ENCODE peak calls at places on chromosomes 6 and 20, in four cellular contexts. R, M, Z and T are unnamed samples.

GRCh38 chr20:58481541-58482021 is 33.6 kb downstream of the APCDD1L start:
- DNase-seq in Z (no peak), R (peak; percentile 42), M (peak; percentile 84), T (peak; percentile 91)

GRCh38 chr20:62516345-62516744 is 40.5 kb upstream of the GATA5 start:
- DNase-seq in Z (no peak), R (peak; percentile 57), M (peak; percentile 78), T (peak; percentile 52)

GRCh38 chr6:54491431-54491830 is 183.2 kb downstream of the TINAG start:
- DNase-seq in Z (no peak), M (no peak), R (no peak), T (no peak)

GRCh38 chr20:37992802-37993538 is 40.3 kb downstream of the TTI1 start:
- DNase-seq in Z (no peak), R (peak; percentile 55), M (peak; percentile 78), T (peak; percentile 46)

GRCh38 chr20:17499041-17499440 is 32.1 kb downstream of the BFSP1 start:
- DNase-seq in R (no peak), M (no peak), Z (no peak), T (no peak)

GRCh38 chr20:36267605-36268500 is 31.6 kb downstream of the AAR2 start:
- DNase-seq in M (no peak), R (no peak), Z (no peak), T (no peak)

GRCh38 chr6:163460307-163460782 is 45.8 kb downstream of the QKI start:
- DNase-seq in R (no peak), M (no peak), Z (peak; percentile 57), T (no peak)

GRCh38 chr6:153957409-153957808 is 81.6 kb upstream of the OPRM1 start:
- DNase-seq in R (no peak), Z (no peak), M (no peak), T (no peak)

GRCh38 chr20:42779216-42779615 is 410.5 kb downstream of the PTPRT start:
- DNase-seq in R (no peak), M (peak; percentile 11), Z (no peak), T (no peak)

GRCh38 chr6:144931172-144932035 is 646.3 kb downstream of the UTRN start:
- DNase-seq in M (no peak), Z (no peak), R (peak; percentile 27), T (peak; percentile 78)

GRCh38 chr6:124984668-124985338 is 22.6 kb downstream of the RNF217 start:
- DNase-seq in Z (no peak), R (no peak), M (no peak), T (no peak)

GRCh38 chr6:157774153-157775135 is 48.6 kb upstream of the SNX9 start:
- DNase-seq in Z (no peak), M (peak; percentile 94), R (no peak), T (no peak)

GRCh38 chr20:21309678-21310467 is 6.7 kb downstream of the XRN2 start:
- DNase-seq in Z (no peak), R (no peak), M (no peak), T (no peak)

GRCh38 chr6:121597654-121598053 is 162.2 kb downstream of the GJA1 start:
- DNase-seq in M (no peak), Z (no peak), R (no peak), T (no peak)

GRCh38 chr6:13289789-13290318 is 38.5 kb downstream of the TBC1D7 start:
- DNase-seq in Z (no peak), R (peak; percentile 98), M (peak; percentile 21), T (no peak)

GRCh38 chr6:37051138-37052026 is 45.9 kb downstream of the FGD2 start:
- DNase-seq in Z (peak; percentile 59), R (peak; percentile 70), M (peak; percentile 88), T (peak; percentile 95)

GRCh38 chr6:73710470-73710869 is 14.5 kb downstream of the CD109 start:
- DNase-seq in Z (no peak), R (peak; percentile 7), M (no peak), T (no peak)

DNA sequence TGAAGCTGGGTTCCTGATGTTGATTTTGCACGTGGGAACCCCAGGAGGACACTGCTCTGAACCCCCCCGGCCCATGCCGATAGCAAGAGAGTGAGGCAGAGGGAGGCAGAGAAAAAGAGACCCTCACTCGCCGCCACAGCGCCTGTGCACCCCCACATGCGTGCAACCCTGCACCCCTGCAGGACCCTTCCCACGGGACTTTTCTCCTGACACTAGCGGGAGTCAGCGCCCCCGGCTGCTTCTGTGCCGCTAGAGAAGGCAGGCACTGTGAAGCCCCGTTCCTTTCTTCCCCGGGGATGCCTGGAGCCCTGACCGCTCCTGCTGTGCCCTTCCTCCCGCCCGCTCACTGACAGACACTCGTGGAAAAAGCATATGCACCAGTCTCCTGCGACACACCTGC is 67.4 kb downstream of the GMPR start:
- DNase-seq in M (no peak), Z (no peak), R (no peak), T (no peak)
- H2AFZ ChIP-seq in M (peak overlapping the region; percentile 63), Z (peak overlapping the region; percentile 38), R (no peak overlapping the region), T (peak overlapping the region; percentile 84)

GRCh38 chr20:44633872-44634600 is 17.5 kb downstream of the ADA start:
- DNase-seq in M (no peak), R (no peak), Z (no peak), T (no peak)

GRCh38 chr20:44629017-44629385 is 22.5 kb downstream of the ADA start:
- DNase-seq in M (no peak), Z (no peak), R (no peak), T (no peak)

GRCh38 chr20:44629542-44629941 is 22.0 kb downstream of the ADA start:
- DNase-seq in Z (no peak), M (no peak), R (no peak), T (no peak)

GRCh38 chr20:44633187-44633851 is 18.2 kb downstream of the ADA start:
- DNase-seq in Z (no peak), R (no peak), M (no peak), T (no peak)

GRCh38 chr20:44632103-44632752 is 19.3 kb downstream of the ADA start:
- DNase-seq in M (no peak), Z (no peak), R (no peak), T (no peak)
- TF ChIP-seq JUNB in M (no peak), Z (no peak), R (no peak), T (no peak)

GRCh38 chr6:93858213-93858612 is 438.9 kb upstream of the EPHA7 start:
- DNase-seq in Z (no peak), M (no peak), R (no peak), T (peak; percentile 53)

GRCh38 chr6:93859964-93860363 is 440.6 kb upstream of the EPHA7 start:
- DNase-seq in M (no peak), R (no peak), Z (no peak), T (peak; percentile 51)
- H2AFZ ChIP-seq in M (no peak overlapping the region), R (peak overlapping the region; percentile 27), Z (no peak overlapping the region), T (no peak overlapping the region)

GRCh38 chr6:30681696-30682180 is 4.7 kb downstream of the PPP1R18 start:
- DNase-seq in M (no peak), R (no peak), Z (no peak), T (no peak)
- TF ChIP-seq JUNB in M (no peak), R (no peak), Z (no peak), T (no peak)

DNA sequence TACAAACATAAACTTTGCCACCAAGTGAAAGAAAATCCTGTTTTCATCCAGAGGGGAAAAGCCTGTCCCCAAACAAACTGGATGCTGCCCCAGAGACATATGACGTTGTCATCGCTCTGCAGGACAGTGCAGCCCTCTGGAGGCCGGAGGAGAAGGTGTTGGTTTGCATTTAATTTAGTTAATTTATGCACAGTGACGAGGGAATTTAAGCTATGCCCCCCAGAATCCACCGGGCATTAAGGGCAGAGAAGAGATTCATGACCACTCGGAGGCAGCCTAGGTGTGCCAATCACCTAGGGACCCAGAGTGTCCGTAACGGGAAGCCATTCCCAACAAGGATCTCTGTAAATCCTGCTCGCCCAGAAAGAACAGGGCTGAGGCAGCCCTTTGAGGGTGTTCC is 45.1 kb downstream of the NINL start:
- DNase-seq in M (no peak), Z (no peak), R (no peak), T (peak; percentile 86)
- H2AFZ ChIP-seq in M (peak overlapping the region; percentile 44), Z (no peak overlapping the region), R (no peak overlapping the region), T (no peak overlapping the region)